ENCODE peak calls at places on chromosomes 12 and 14, in five cellular contexts. One of them, this sample, is unnamed.

GRCh38 chr12:62351326-62351725 is 91.1 kb downstream of the USP15 start:
- DNase-seq in NCI-H1105 treated with DMSO at 0.1 percent for 48 hours: no peak
- DNase-seq in HS-27A: no peak
- DNase-seq in endothelial cell: no peak
- DNase-seq in nucleus accumbens: no peak
- DNase-seq in this sample: no peak

GRCh38 chr14:60482743-60483142 is 3.1 kb downstream of the C14orf39 start:
- DNase-seq in endothelial cell: no peak
- DNase-seq in nucleus accumbens: no peak
- DNase-seq in NCI-H1105 treated with DMSO at 0.1 percent for 48 hours: no peak
- DNase-seq in HS-27A: no peak
- DNase-seq in this sample: no peak

GRCh38 chr12:3461391-3461790 is 29.6 kb upstream of the PRMT8 start:
- DNase-seq in NCI-H1105 treated with DMSO at 0.1 percent for 48 hours: no peak
- DNase-seq in nucleus accumbens: no peak
- DNase-seq in HS-27A: no peak
- DNase-seq in endothelial cell: no peak
- DNase-seq in this sample: no peak

GRCh38 chr14:23568021-23568599 is 519 bp upstream of the AP1G2 start:
- DNase-seq in NCI-H1105 treated with DMSO at 0.1 percent for 48 hours: no peak
- DNase-seq in nucleus accumbens: peak; percentile 68
- DNase-seq in HS-27A: no peak
- DNase-seq in endothelial cell: no peak
- DNase-seq in this sample: peak; percentile 81

GRCh38 chr12:93741741-93742085 is 64.5 kb downstream of the CRADD start:
- DNase-seq in nucleus accumbens: no peak
- DNase-seq in NCI-H1105 treated with DMSO at 0.1 percent for 48 hours: no peak
- DNase-seq in endothelial cell: peak; percentile 9
- DNase-seq in HS-27A: no peak
- DNase-seq in this sample: no peak

GRCh38 chr14:30791522-30792351 is 82.6 kb upstream of the COCH start:
- DNase-seq in HS-27A: no peak
- DNase-seq in NCI-H1105 treated with DMSO at 0.1 percent for 48 hours: no peak
- DNase-seq in nucleus accumbens: no peak
- DNase-seq in endothelial cell: no peak
- DNase-seq in this sample: no peak

GRCh38 chr12:93776581-93777018 is 99.4 kb downstream of the CRADD start:
- DNase-seq in NCI-H1105 treated with DMSO at 0.1 percent for 48 hours: no peak
- DNase-seq in nucleus accumbens: no peak
- DNase-seq in endothelial cell: no peak
- DNase-seq in HS-27A: no peak
- DNase-seq in this sample: no peak

GRCh38 chr14:90698379-90698869 is 117.8 kb downstream of the TTC7B start:
- DNase-seq in endothelial cell: peak; percentile 24
- DNase-seq in nucleus accumbens: peak; percentile 59
- DNase-seq in HS-27A: no peak
- DNase-seq in NCI-H1105 treated with DMSO at 0.1 percent for 48 hours: peak; percentile 17
- DNase-seq in this sample: peak; percentile 56

GRCh38 chr14:36857136-36857535 is 195.5 kb downstream of the PAX9 start:
- DNase-seq in NCI-H1105 treated with DMSO at 0.1 percent for 48 hours: no peak
- DNase-seq in HS-27A: no peak
- DNase-seq in nucleus accumbens: no peak
- DNase-seq in endothelial cell: no peak
- DNase-seq in this sample: no peak

GRCh38 chr12:52480073-52480472 is 6.5 kb upstream of the KRT6C start:
- DNase-seq in endothelial cell: no peak
- DNase-seq in nucleus accumbens: no peak
- DNase-seq in NCI-H1105 treated with DMSO at 0.1 percent for 48 hours: no peak
- DNase-seq in HS-27A: no peak
- DNase-seq in this sample: no peak

GRCh38 chr14:94317259-94317658 is 5.9 kb downstream of the SERPINA6 start:
- DNase-seq in endothelial cell: no peak
- DNase-seq in nucleus accumbens: no peak
- DNase-seq in HS-27A: no peak
- DNase-seq in NCI-H1105 treated with DMSO at 0.1 percent for 48 hours: no peak
- DNase-seq in this sample: no peak